ENCODE peak calls at places on chromosomes 7 and 10, in five cellular contexts. P is gastrocnemius medialis, M is bronchial epithelial cell, V is DND-41, K is right lobe of liver. L is an unnamed sample.

GRCh38 chr10:93542358-93542791 is 24.1 kb upstream of the FFAR4 start:
- DNase-seq in P (no peak), M (peak), V (no peak), K (peak), L (no peak)

GRCh38 chr7:18179058-18179457 is 151.4 kb upstream of the PRPS1L1 start:
- DNase-seq in P (no peak), M (peak), V (no peak), K (no peak), L (no peak)

GRCh38 chr7:12212051-12212485 is 974 bp downstream of the TMEM106B start:
- DNase-seq in P (no peak), M (peak), V (no peak), K (no peak), L (peak)

GRCh38 chr7:27148031-27148775 is 629 bp upstream of the HOXA6 start:
- DNase-seq in P (no peak), M (no peak), V (no peak), K (no peak), L (no peak)

GRCh38 chr10:110912374-110912773 is 6.6 kb downstream of the BBIP1 start:
- DNase-seq in P (no peak), M (no peak), V (no peak), K (no peak), L (no peak)

GRCh38 chr10:133359554-133359971 is 1.7 kb upstream of the FUOM start:
- DNase-seq in P (no peak), M (peak), V (no peak), K (peak), L (peak)

GRCh38 chr7:48365010-48365409 is 193.8 kb downstream of the ABCA13 start:
- DNase-seq in P (no peak), M (peak), V (no peak), K (no peak), L (no peak)

GRCh38 chr7:95737828-95738505 is 34.4 kb upstream of the DYNC1I1 start:
- DNase-seq in P (no peak), M (no peak), V (no peak), K (no peak), L (no peak)

GRCh38 chr10:49611815-49612512 is 1.9 kb downstream of the SLC18A3 start:
- DNase-seq in P (no peak), M (no peak), V (no peak), K (no peak), L (no peak)

GRCh38 chr7:115306541-115306940 is 384.6 kb downstream of the MDFIC start:
- DNase-seq in P (no peak), M (no peak), V (no peak), K (no peak), L (no peak)

GRCh38 chr7:27175626-27176342 is 1.7 kb upstream of the HOXA10 start:
- DNase-seq in P (peak), M (no peak), V (no peak), K (peak), L (no peak)

GRCh38 chr10:69896601-69897000 is 94.9 kb downstream of the COL13A1 start:
- DNase-seq in P (no peak), M (no peak), V (no peak), K (no peak), L (no peak)

GRCh38 chr10:133274751-133275682 is 1.7 kb downstream of the ADAM8 start:
- DNase-seq in P (no peak), M (peak), V (no peak), K (peak), L (peak)

GRCh38 chr7:92725161-92725925 is 111.0 kb downstream of the CDK6 start:
- DNase-seq in P (no peak), M (no peak), V (no peak), K (no peak), L (no peak)

GRCh38 chr10:133131053-133131452 is 29.0 kb upstream of the KNDC1 start:
- DNase-seq in P (no peak), M (no peak), V (no peak), K (peak), L (no peak)

GRCh38 chr10:120382360-120382759 is 74.7 kb upstream of the PLPP4 start:
- DNase-seq in P (no peak), M (no peak), V (no peak), K (no peak), L (no peak)

GRCh38 chr7:82015751-82016150 is 245.9 kb upstream of the HGF start:
- DNase-seq in P (no peak), M (peak), V (no peak), K (no peak), L (no peak)

GRCh38 chr10:96587255-96588059 is 645 bp upstream of the TM9SF3 start:
- DNase-seq in P (peak), M (peak), V (no peak), K (peak), L (peak)

GRCh38 chr10:6365384-6365783 is 162.7 kb downstream of the PFKFB3 start:
- DNase-seq in P (no peak), M (no peak), V (no peak), K (peak), L (no peak)

GRCh38 chr7:98165827-98166667 is 45.2 kb upstream of the BHLHA15 start:
- DNase-seq in P (no peak), M (peak), V (peak), K (peak), L (peak)
- TF ChIP-seq CTCF in P (peak), M (peak), V (peak), K (peak), L (peak)

GRCh38 chr7:137337902-137338301 is 5.6 kb downstream of the PTN start:
- DNase-seq in P (no peak), M (no peak), V (no peak), K (no peak), L (no peak)
- TF ChIP-seq CTCF in P (no peak), M (no peak), V (peak), K (peak), L (no peak)

GRCh38 chr10:78155722-78156121 is 122.1 kb downstream of the RPS24 start:
- DNase-seq in P (no peak), M (no peak), V (no peak), K (no peak), L (no peak)
- TF ChIP-seq CTCF in P (no peak), M (no peak), V (peak), K (no peak), L (no peak)

DNA sequence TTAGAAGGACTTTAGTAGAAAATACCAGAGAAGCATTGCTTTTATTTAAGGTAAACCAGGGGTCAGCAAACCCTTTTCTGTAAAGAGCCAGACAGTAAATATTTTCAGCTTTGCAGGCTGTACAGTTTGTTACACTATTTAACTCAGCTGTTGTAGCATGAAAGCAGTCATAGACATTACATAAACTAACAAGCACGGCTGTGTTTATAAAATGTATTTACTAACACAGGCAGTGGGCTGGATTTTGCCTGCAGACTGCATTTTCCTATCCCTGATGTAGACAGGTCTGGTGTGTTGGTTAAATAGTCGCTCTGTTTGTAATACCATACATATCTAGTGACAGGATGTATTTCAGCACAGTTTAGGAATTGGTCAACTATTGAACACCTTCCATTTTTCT is 129.3 kb downstream of the ST7 start:
- DNase-seq in P (no peak), M (no peak), V (no peak), K (no peak), L (no peak)
- TF ChIP-seq CTCF in P (no peak), M (no peak), V (no peak), K (no peak), L (no peak)

DNA sequence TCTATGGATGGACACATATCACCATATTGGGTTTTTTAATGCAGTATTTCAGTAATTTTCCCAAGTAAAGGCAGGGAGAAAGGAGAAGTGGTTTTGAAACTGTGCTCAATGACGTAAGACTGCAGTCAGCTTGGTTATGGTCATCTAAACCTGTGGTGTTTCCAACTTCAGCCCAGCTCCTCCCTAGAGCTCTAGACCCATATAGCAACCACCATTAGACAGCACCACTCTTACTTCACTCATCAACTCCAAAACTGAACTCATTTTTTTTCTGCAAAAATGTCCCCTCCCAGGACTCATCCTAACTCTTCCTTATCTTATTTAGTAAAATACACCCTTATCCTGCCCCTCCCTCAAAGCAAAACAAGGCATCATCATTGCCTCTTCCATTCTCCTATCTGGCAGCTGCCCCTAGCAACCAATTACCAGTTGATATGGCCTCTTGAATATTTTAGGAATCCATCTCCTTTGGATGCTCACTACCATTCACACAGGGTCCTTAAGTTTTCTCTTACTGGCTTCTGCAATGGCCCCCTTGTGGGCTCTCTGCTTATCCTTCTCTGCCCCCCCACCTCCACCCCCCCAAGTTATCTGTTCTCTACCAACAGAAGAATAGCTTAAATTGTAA is 1.5 kb upstream of the RALA start:
- DNase-seq in P (no peak), M (no peak), V (no peak), K (no peak), L (no peak)
- TF ChIP-seq CTCF in P (no peak), M (no peak), V (no peak), K (no peak), L (no peak)

DNA sequence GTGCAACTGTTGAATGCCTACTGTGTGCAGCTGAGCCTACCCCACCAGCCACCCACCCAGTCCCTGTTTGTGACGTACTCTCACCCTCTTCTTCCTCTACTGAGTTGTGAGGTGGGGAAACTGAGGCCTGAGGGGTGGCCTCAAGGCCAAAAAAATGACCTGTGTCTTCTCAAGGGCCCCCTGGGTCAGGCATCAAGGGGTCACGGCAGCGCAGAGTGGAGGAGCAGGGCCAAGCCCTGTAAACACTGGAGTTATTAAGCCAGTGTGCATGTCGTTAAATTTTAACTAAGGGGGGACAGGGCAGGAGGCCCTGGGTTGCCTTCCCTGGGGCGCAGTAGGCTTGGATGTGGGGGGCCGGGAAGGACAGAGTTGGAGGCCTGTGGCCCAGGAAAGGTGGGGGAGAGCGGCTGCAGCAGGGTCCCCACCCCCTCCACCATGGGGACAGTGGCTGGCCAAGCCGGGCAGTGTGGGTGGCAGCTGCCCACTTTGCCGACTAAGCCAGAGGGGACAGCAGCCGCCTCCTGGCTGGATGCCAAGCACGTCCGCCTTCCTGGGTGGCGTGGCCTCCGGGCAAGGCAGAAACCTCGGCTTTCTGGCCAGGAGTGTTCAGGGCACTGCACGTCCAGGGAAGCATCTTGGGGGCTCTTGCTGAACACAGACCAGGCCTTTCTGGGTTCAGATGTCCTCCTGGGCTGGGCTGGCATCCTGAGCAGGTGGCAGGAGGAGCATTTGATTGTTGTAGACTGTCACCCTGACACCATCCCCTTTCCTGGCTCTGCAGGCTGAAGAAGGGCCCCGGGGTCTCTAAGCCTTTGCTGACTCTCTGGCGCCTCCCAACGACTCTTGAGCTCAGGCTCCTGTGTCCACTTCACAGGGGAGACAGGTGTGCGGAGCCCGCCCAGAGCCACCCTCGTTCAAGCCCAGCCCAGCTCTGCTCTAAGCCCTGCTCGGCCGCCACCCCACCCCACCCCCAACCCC is 1.9 kb downstream of the SLC29A4 start:
- DNase-seq in P (no peak), M (peak), V (no peak), K (peak), L (peak)
- TF ChIP-seq CTCF in P (no peak), M (peak), V (no peak), K (no peak), L (peak)

GRCh38 chr7:65872776-65873581 is at the start of gene VKORC1L1:
- DNase-seq in P (peak), M (peak), V (peak), K (peak), L (peak)
- TF ChIP-seq CTCF in P (no peak), M (no peak), V (no peak), K (no peak), L (no peak)

GRCh38 chr10:71429929-71430328 is 33.2 kb downstream of the CDH23 start:
- DNase-seq in P (no peak), M (no peak), V (no peak), K (peak), L (no peak)
- TF ChIP-seq CTCF in P (no peak), M (peak), V (no peak), K (no peak), L (no peak)

DNA sequence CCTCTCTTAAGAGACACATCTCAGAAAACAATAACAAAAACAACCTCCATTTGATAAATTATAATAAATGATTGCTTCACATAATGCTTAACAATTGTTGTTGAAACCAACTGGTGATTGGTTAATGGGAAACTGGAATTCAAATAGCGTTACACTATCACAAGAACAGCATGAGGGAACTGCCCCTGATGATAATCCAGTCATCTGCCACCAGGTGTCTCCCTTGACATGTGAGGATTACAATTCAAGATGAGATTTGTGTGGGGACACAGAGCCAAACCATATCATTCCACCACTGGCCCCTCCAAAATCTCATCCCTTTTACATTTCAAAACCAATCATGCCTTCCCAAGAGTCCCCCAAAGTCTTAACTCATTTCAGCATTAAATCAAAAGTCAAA is 375.9 kb downstream of the BMPER start:
- DNase-seq in P (no peak), M (peak), V (no peak), K (no peak), L (no peak)
- TF ChIP-seq CTCF in P (no peak), M (peak), V (peak), K (no peak), L (no peak)